ENCODE peak calls at places on chromosomes 1 and 21, in eight cellular contexts. L is activated CD8-positive, alpha-beta T cell treated with anti-CD3 and anti-CD28 coated beads for 36 hours; N is GM10248; G is thoracic aorta; P is WTC11; V is astrocyte; B is MM.1S; C is OCI-LY7. H is an unnamed sample.

GRCh38 chr1:183991360-183992155 is 46.0 kb downstream of the COLGALT2 start:
- DNase-seq in P (no peak), V (no peak), N (no peak), L (no peak), C (no peak), G (no peak), B (no peak), H (no peak)

GRCh38 chr1:145845144-145845513 is 301 bp upstream of the NUDT17 start:
- DNase-seq in N (peak; percentile 77), L (no peak), V (no peak), B (peak; percentile 79), G (no peak), C (peak; percentile 88), P (no peak), H (no peak)

GRCh38 chr1:225847610-225848009 is 34.6 kb downstream of the TMEM63A start:
- DNase-seq in V (no peak), C (no peak), B (no peak), L (no peak), N (no peak), P (no peak), G (no peak), H (no peak)

GRCh38 chr1:157170677-157171515 is 32.7 kb upstream of the ETV3 start:
- DNase-seq in N (no peak), G (no peak), C (peak; percentile 62), L (peak; percentile 75), P (peak; percentile 81), B (peak; percentile 82), V (no peak), H (peak; percentile 69)

GRCh38 chr1:159247266-159247665 is 42.6 kb downstream of the ACKR1 start:
- DNase-seq in L (no peak), P (no peak), V (no peak), G (no peak), C (no peak), N (no peak), B (no peak), H (no peak)

GRCh38 chr1:38071530-38072266 is 25.1 kb upstream of the POU3F1 start:
- DNase-seq in G (no peak), L (no peak), B (peak; percentile 59), N (peak; percentile 66), C (peak; percentile 28), V (peak; percentile 16), P (no peak), H (no peak)

GRCh38 chr1:17308593-17308992 is 596 bp downstream of the PADI4 start:
- DNase-seq in P (no peak), N (no peak), B (no peak), C (no peak), V (no peak), L (no peak), G (no peak), H (no peak)

GRCh38 chr1:202861420-202862121 is 27.4 kb downstream of the RABIF start:
- DNase-seq in L (peak; percentile 60), G (peak; percentile 83), V (peak; percentile 80), N (peak; percentile 91), B (peak; percentile 88), C (no peak), P (peak; percentile 94), H (peak; percentile 91)

GRCh38 chr1:206757524-206758266 is 12.9 kb upstream of the IL19 start:
- DNase-seq in C (peak; percentile 40), B (peak; percentile 26), P (no peak), V (no peak), G (no peak), N (no peak), L (peak; percentile 58), H (no peak)

GRCh38 chr1:1535989-1536937 is 4.2 kb downstream of the TMEM240 start:
- DNase-seq in V (no peak), P (no peak), L (no peak), N (no peak), G (no peak), B (no peak), C (no peak), H (no peak)

GRCh38 chr21:37436180-37436579 is 69.6 kb downstream of the DYRK1A start:
- DNase-seq in L (no peak), P (no peak), N (no peak), C (no peak), G (no peak), B (no peak), V (no peak), H (no peak)

GRCh38 chr1:30242722-30243465 is 480.5 kb downstream of the MATN1 start:
- DNase-seq in N (no peak), V (no peak), B (no peak), C (no peak), G (no peak), P (no peak), L (no peak), H (no peak)

GRCh38 chr1:22750671-22751016 is 40.0 kb downstream of the EPHB2 start:
- DNase-seq in G (no peak), V (no peak), B (no peak), P (no peak), N (no peak), L (no peak), C (no peak), H (no peak)

GRCh38 chr1:43930949-43931275 is 2.7 kb upstream of the ARTN start:
- DNase-seq in V (no peak), L (no peak), C (no peak), P (no peak), N (no peak), G (no peak), B (no peak), H (no peak)

GRCh38 chr1:55506686-55507577 is 291.8 kb upstream of the USP24 start:
- DNase-seq in P (no peak), B (no peak), V (no peak), N (no peak), G (no peak), C (no peak), L (no peak), H (no peak)

GRCh38 chr1:32541064-32541566 is 1.9 kb downstream of the ZBTB8A start:
- DNase-seq in C (no peak), G (no peak), B (no peak), V (no peak), L (no peak), N (no peak), P (no peak), H (no peak)

GRCh38 chr1:33275706-33276572 is 19.6 kb downstream of the ZNF362 start:
- DNase-seq in G (no peak), C (no peak), V (no peak), N (no peak), L (no peak), P (no peak), B (no peak), H (no peak)

GRCh38 chr1:101238041-101238515 is 1.3 kb downstream of the S1PR1 start:
- DNase-seq in B (no peak), P (peak; percentile 25), G (no peak), V (no peak), C (peak; percentile 73), N (peak; percentile 44), L (peak; percentile 86), H (no peak)

GRCh38 chr1:160410412-160411005 is 10.1 kb downstream of the VANGL2 start:
- DNase-seq in B (no peak), G (no peak), L (no peak), N (no peak), C (no peak), P (peak; percentile 38), V (peak; percentile 56), H (peak; percentile 68)

GRCh38 chr1:100452641-100453040 is 85.3 kb upstream of the GPR88 start:
- DNase-seq in V (peak; percentile 32), P (no peak), B (peak; percentile 60), G (no peak), C (no peak), N (peak; percentile 16), L (no peak), H (no peak)

GRCh38 chr1:27235827-27236226 is 1.4 kb downstream of the WDTC1 start:
- DNase-seq in C (no peak), V (no peak), B (no peak), N (no peak), G (no peak), P (no peak), L (no peak), H (no peak)

GRCh38 chr1:206575165-206575893 is 36.9 kb downstream of the EIF2D start:
- DNase-seq in L (peak; percentile 70), B (peak; percentile 87), N (no peak), G (no peak), C (peak; percentile 35), P (no peak), V (peak; percentile 74), H (no peak)

GRCh38 chr1:246687002-246687401 is 37.2 kb upstream of the SCCPDH start:
- DNase-seq in N (no peak), P (peak; percentile 60), B (no peak), G (no peak), C (no peak), V (no peak), L (no peak), H (no peak)
- TF ChIP-seq CTCF in N (no peak), P (no peak), B (no peak), G (no peak), C (no peak), V (no peak), L (no peak), H (no peak)

GRCh38 chr1:34740161-34740875 is 14.5 kb upstream of the GJB5 start:
- DNase-seq in G (no peak), V (no peak), B (no peak), C (no peak), P (peak; percentile 45), L (no peak), N (no peak), H (peak; percentile 17)
- TF ChIP-seq CTCF in G (no peak), V (no peak), B (no peak), C (no peak), P (no peak), L (no peak), N (no peak), H (peak; percentile 18)

GRCh38 chr21:39022901-39023693 is 160.2 kb downstream of the PSMG1 start:
- DNase-seq in G (peak; percentile 62), V (peak; percentile 66), C (no peak), N (no peak), B (no peak), P (no peak), L (no peak), H (no peak)
- TF ChIP-seq CTCF in G (no peak), V (no peak), C (peak; percentile 37), N (no peak), B (no peak), P (no peak), L (no peak), H (peak; percentile 21)

GRCh38 chr1:109490934-109491302 is 3.0 kb upstream of the CYB561D1 start:
- DNase-seq in G (no peak), N (no peak), V (no peak), B (no peak), L (no peak), P (no peak), C (no peak), H (no peak)
- TF ChIP-seq CTCF in G (no peak), N (no peak), V (no peak), B (no peak), L (peak; percentile 7), P (no peak), C (peak; percentile 39), H (no peak)

H was measured in neural crest cell.